ENCODE peak calls at places on chromosomes 5 and 9, in seven cellular contexts. One of them, this sample, is unnamed.

GRCh38 chr5:83553000-83553486 is 81.5 kb downstream of the VCAN start:
- DNase-seq in GM12878: no peak
- DNase-seq in K562: no peak
- DNase-seq in GM12891: no peak
- DNase-seq in HepG2: no peak
- DNase-seq in SK-N-SH: no peak
- DNase-seq in H1: no peak
- DNase-seq in this sample: no peak

GRCh38 chr5:91407204-91407603 is 24.1 kb upstream of the ARRDC3 start:
- DNase-seq in GM12878: no peak
- DNase-seq in K562: no peak
- DNase-seq in GM12891: no peak
- DNase-seq in HepG2: no peak
- DNase-seq in SK-N-SH: no peak
- DNase-seq in H1: no peak
- DNase-seq in this sample: no peak

GRCh38 chr5:108634951-108635288 is 112.8 kb upstream of the FER start:
- DNase-seq in GM12878: peak
- DNase-seq in K562: no peak
- DNase-seq in GM12891: no peak
- DNase-seq in HepG2: no peak
- DNase-seq in SK-N-SH: no peak
- DNase-seq in H1: no peak
- DNase-seq in this sample: no peak

GRCh38 chr5:141681695-141682641 is at the start of gene ARAP3:
- DNase-seq in GM12878: no peak
- DNase-seq in K562: peak
- DNase-seq in GM12891: no peak
- DNase-seq in HepG2: peak
- DNase-seq in SK-N-SH: peak
- DNase-seq in H1: no peak
- DNase-seq in this sample: no peak

GRCh38 chr5:173825215-173825865 is 62.8 kb upstream of the CPEB4 start:
- DNase-seq in GM12878: no peak
- DNase-seq in K562: peak
- DNase-seq in GM12891: no peak
- DNase-seq in HepG2: peak
- DNase-seq in SK-N-SH: peak
- DNase-seq in H1: no peak
- DNase-seq in this sample: no peak

GRCh38 chr5:96714951-96715451 is 52.8 kb downstream of the CAST start:
- DNase-seq in GM12878: no peak
- DNase-seq in K562: peak
- DNase-seq in GM12891: no peak
- DNase-seq in HepG2: peak
- DNase-seq in SK-N-SH: no peak
- DNase-seq in H1: no peak
- DNase-seq in this sample: no peak

GRCh38 chr5:33227247-33227646 is 213.5 kb upstream of the TARS1 start:
- DNase-seq in GM12878: no peak
- DNase-seq in K562: no peak
- DNase-seq in GM12891: no peak
- DNase-seq in HepG2: no peak
- DNase-seq in SK-N-SH: no peak
- DNase-seq in H1: no peak
- DNase-seq in this sample: no peak

GRCh38 chr5:88552406-88552805 is 283.8 kb upstream of the TMEM161B start:
- DNase-seq in GM12878: no peak
- DNase-seq in K562: no peak
- DNase-seq in GM12891: no peak
- DNase-seq in HepG2: no peak
- DNase-seq in SK-N-SH: no peak
- DNase-seq in H1: no peak
- DNase-seq in this sample: no peak

GRCh38 chr9:35114921-35115341 is 731 bp downstream of the ATOSB start:
- DNase-seq in GM12878: no peak
- DNase-seq in K562: peak
- DNase-seq in GM12891: no peak
- DNase-seq in HepG2: no peak
- DNase-seq in SK-N-SH: peak
- DNase-seq in H1: no peak
- DNase-seq in this sample: no peak

GRCh38 chr5:115181757-115182156 is 12.0 kb upstream of the TRIM36 start:
- DNase-seq in GM12878: no peak
- DNase-seq in K562: no peak
- DNase-seq in GM12891: no peak
- DNase-seq in HepG2: no peak
- DNase-seq in SK-N-SH: no peak
- DNase-seq in H1: no peak
- DNase-seq in this sample: no peak

GRCh38 chr5:117999939-118000549 is 988.3 kb downstream of the DTWD2 start:
- DNase-seq in GM12878: peak
- DNase-seq in K562: no peak
- DNase-seq in GM12891: no peak
- DNase-seq in HepG2: no peak
- DNase-seq in SK-N-SH: no peak
- DNase-seq in H1: no peak
- DNase-seq in this sample: no peak

GRCh38 chr9:125521462-125522327 is 185.3 kb downstream of the MAPKAP1 start:
- DNase-seq in GM12878: no peak
- DNase-seq in K562: no peak
- DNase-seq in GM12891: no peak
- DNase-seq in HepG2: peak
- DNase-seq in SK-N-SH: no peak
- DNase-seq in H1: no peak
- DNase-seq in this sample: no peak

GRCh38 chr5:134626369-134627014 is 6.1 kb downstream of the SAR1B start:
- DNase-seq in GM12878: no peak
- DNase-seq in K562: no peak
- DNase-seq in GM12891: no peak
- DNase-seq in HepG2: peak
- DNase-seq in SK-N-SH: no peak
- DNase-seq in H1: no peak
- DNase-seq in this sample: no peak

GRCh38 chr9:78857371-78858225 is 560.7 kb downstream of the PSAT1 start:
- DNase-seq in GM12878: no peak
- DNase-seq in K562: no peak
- DNase-seq in GM12891: no peak
- DNase-seq in HepG2: no peak
- DNase-seq in SK-N-SH: peak
- DNase-seq in H1: no peak
- DNase-seq in this sample: no peak

GRCh38 chr5:123530728-123531127 is 18.8 kb downstream of the CSNK1G3 start:
- DNase-seq in GM12878: no peak
- DNase-seq in K562: no peak
- DNase-seq in GM12891: no peak
- DNase-seq in HepG2: no peak
- DNase-seq in SK-N-SH: no peak
- DNase-seq in H1: no peak
- DNase-seq in this sample: no peak

GRCh38 chr5:1471997-1472963 is 27.0 kb upstream of the SLC6A3 start:
- DNase-seq in GM12878: no peak
- DNase-seq in K562: no peak
- DNase-seq in GM12891: no peak
- DNase-seq in HepG2: no peak
- DNase-seq in SK-N-SH: no peak
- DNase-seq in H1: no peak
- DNase-seq in this sample: no peak

DNA sequence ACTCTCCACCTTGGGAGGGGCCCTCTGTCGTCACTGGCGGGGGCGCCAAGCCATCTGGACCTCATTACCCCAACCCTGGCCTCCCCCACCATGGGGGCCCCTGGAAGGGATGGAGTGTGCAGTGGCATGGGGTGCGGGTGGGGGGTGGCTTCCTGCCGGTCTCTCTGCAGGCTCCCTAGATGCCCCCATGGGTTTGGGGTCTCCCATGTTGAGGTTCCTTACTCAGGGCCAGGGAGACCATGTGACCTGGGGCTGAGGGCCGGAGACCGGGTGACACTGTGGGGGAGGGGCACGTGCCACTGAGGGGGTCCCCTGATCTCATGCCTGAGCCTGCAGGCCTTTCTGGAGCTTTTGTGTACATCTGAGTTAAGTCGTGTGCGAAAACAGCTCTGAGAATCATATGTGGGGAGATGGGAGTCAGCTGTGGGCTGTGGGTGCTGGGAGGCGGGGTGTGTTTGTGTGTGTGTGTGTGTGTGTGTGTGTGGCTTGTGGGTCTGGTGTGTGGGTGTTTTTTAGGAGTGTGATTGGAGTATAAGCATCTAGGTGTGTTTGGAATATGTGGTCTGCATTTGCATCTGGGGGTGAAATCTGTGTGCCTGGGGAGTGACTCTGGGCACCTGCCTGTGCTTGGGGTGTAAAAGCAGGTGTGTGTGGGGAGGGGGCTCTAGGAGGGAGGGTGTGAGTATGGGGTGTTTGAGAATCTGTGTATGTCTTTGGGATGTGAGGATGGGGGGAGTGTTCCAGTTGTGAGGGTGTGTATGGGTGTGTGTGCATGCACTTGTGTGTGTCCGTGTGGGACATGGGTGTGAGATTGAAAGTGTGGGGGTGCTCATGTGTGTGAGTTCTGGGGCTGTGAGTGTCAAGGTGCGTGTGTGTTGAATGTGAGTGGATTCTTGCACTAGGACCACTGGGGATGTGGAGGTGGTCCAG is 32.1 kb downstream of the GOLGA2 start:
- DNase-seq in GM12878: no peak
- DNase-seq in K562: no peak
- DNase-seq in GM12891: no peak
- DNase-seq in HepG2: no peak
- DNase-seq in SK-N-SH: peak
- DNase-seq in H1: no peak
- DNase-seq in this sample: no peak
- TF ChIP-seq POLR2AphosphoS5 in GM12878: no peak
- TF ChIP-seq POLR2AphosphoS5 in K562: no peak
- TF ChIP-seq POLR2AphosphoS5 in GM12891: no peak
- TF ChIP-seq POLR2AphosphoS5 in HepG2: no peak
- TF ChIP-seq POLR2AphosphoS5 in SK-N-SH: no peak
- TF ChIP-seq POLR2AphosphoS5 in H1: no peak
- TF ChIP-seq POLR2AphosphoS5 in this sample: no peak

GRCh38 chr9:98962861-98963260 is 19.2 kb downstream of the COL15A1 start:
- DNase-seq in GM12878: no peak
- DNase-seq in K562: no peak
- DNase-seq in GM12891: no peak
- DNase-seq in HepG2: no peak
- DNase-seq in SK-N-SH: no peak
- DNase-seq in H1: no peak
- DNase-seq in this sample: no peak

GRCh38 chr9:98962181-98962560 is 18.5 kb downstream of the COL15A1 start:
- DNase-seq in GM12878: no peak
- DNase-seq in K562: no peak
- DNase-seq in GM12891: no peak
- DNase-seq in HepG2: no peak
- DNase-seq in SK-N-SH: no peak
- DNase-seq in H1: no peak
- DNase-seq in this sample: no peak

GRCh38 chr9:98958271-98958989 is 14.7 kb downstream of the COL15A1 start:
- DNase-seq in GM12878: no peak
- DNase-seq in K562: no peak
- DNase-seq in GM12891: no peak
- DNase-seq in HepG2: no peak
- DNase-seq in SK-N-SH: no peak
- DNase-seq in H1: no peak
- DNase-seq in this sample: no peak

GRCh38 chr9:98961513-98962180 is 17.9 kb downstream of the COL15A1 start:
- DNase-seq in GM12878: no peak
- DNase-seq in K562: no peak
- DNase-seq in GM12891: no peak
- DNase-seq in HepG2: no peak
- DNase-seq in SK-N-SH: no peak
- DNase-seq in H1: no peak
- DNase-seq in this sample: no peak

GRCh38 chr9:98960409-98960808 is 16.7 kb downstream of the COL15A1 start:
- DNase-seq in GM12878: no peak
- DNase-seq in K562: no peak
- DNase-seq in GM12891: no peak
- DNase-seq in HepG2: no peak
- DNase-seq in SK-N-SH: no peak
- DNase-seq in H1: no peak
- DNase-seq in this sample: no peak
- TF ChIP-seq TAF1 in GM12878: no peak
- TF ChIP-seq TAF1 in K562: no peak
- TF ChIP-seq TAF1 in GM12891: no peak
- TF ChIP-seq TAF1 in HepG2: no peak
- TF ChIP-seq TAF1 in SK-N-SH: no peak
- TF ChIP-seq TAF1 in H1: no peak
- TF ChIP-seq TAF1 in this sample: no peak

DNA sequence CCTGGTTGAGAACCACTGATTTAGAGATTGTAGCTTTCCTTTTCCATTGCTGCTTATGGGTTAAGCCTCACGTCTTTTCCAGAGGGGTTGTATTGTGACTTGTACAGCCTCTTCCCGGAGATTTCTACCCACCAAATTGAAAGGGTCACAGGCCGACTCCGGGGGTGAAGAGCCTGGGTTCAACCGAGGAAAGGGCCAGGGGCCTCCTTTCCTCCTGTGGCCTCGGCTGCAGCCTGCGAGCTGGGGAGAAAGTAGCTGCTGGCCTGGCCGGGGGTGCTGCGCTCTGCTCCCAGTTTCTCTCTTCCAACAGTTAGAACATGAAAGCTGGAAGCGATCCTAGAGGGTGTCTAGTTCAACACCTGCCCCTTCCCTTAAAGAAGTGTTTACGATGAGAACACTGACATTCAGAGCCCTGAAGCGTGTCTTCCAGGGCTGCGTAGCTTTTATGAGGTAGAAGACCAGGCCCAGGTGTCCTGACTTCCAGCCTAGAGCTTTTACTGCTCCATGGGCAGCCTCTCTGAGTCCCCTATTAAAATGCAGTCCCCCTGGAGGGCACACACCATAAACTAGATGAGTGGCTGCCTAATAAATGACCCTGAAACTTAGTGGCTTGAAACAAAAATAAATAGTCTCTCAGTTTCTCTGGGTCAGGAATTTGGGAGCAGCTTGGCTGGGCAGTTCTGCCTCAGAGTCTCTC is 56.9 kb downstream of the ACER2 start:
- DNase-seq in GM12878: no peak
- DNase-seq in K562: no peak
- DNase-seq in GM12891: no peak
- DNase-seq in HepG2: no peak
- DNase-seq in SK-N-SH: no peak
- DNase-seq in H1: no peak
- DNase-seq in this sample: no peak
- TF ChIP-seq POLR2AphosphoS5 in GM12878: no peak
- TF ChIP-seq POLR2AphosphoS5 in K562: no peak
- TF ChIP-seq POLR2AphosphoS5 in GM12891: no peak
- TF ChIP-seq POLR2AphosphoS5 in HepG2: no peak
- TF ChIP-seq POLR2AphosphoS5 in SK-N-SH: no peak
- TF ChIP-seq POLR2AphosphoS5 in H1: no peak
- TF ChIP-seq POLR2AphosphoS5 in this sample: no peak

DNA sequence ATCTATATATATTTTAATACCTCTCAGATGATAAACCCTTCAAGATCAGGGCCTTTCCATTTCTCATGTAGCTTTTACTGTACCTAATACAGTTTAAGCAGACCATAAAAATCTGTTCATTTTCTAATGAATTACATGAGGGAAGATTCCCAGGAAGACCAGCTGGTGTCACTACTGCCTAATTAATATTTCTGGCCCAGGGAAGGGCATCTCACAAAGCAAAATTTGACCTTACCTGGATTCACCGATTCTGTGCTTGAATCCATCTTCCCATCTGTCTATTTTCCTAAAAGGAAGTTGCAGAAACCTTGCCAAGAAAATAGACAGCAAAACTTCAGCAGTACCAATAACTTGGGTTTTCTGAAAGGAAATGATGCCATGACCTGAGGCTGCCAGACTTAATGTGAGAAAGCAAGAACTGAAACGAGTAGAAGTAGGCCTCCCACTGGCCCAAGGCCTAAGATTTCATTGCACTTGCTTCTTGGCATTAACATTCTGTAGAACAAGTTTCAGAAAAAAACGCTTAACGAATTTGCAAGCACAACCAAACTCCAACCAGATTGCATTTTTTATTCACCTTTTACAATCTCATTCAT is 83.0 kb upstream of the GLIS3 start:
- DNase-seq in GM12878: peak
- DNase-seq in K562: peak
- DNase-seq in GM12891: no peak
- DNase-seq in HepG2: no peak
- DNase-seq in SK-N-SH: peak
- DNase-seq in H1: no peak
- DNase-seq in this sample: no peak
- TF ChIP-seq TAF1 in GM12878: no peak
- TF ChIP-seq TAF1 in K562: no peak
- TF ChIP-seq TAF1 in GM12891: no peak
- TF ChIP-seq TAF1 in HepG2: no peak
- TF ChIP-seq TAF1 in SK-N-SH: no peak
- TF ChIP-seq TAF1 in H1: no peak
- TF ChIP-seq TAF1 in this sample: no peak